ENCODE peak calls at places on chromosomes 3 and 15, in four cellular contexts. I, T, L and B are unnamed samples.

GRCh38 chr3:128277378-128278049 is 124.2 kb downstream of the EEFSEC start:
- DNase-seq in T (no peak), I (no peak), L (no peak), B (no peak)

GRCh38 chr15:59885832-59886231 is 118.3 kb upstream of the FOXB1 start:
- DNase-seq in I (no peak), L (no peak), T (no peak), B (no peak)

GRCh38 chr3:148816971-148817519 is 10.6 kb upstream of the CPB1 start:
- DNase-seq in I (no peak), T (no peak), L (no peak), B (no peak)

GRCh38 chr3:179452872-179453271 is 1.6 kb upstream of the GNB4 start:
- DNase-seq in I (no peak), T (no peak), L (no peak), B (no peak)

GRCh38 chr3:16482770-16483531 is 30.5 kb downstream of the RFTN1 start:
- DNase-seq in I (no peak), L (no peak), T (no peak), B (no peak)

GRCh38 chr3:158794936-158795518 is 6.8 kb upstream of the MFSD1 start:
- DNase-seq in T (peak; percentile 31), I (peak; percentile 32), L (peak; percentile 47), B (peak; percentile 27)

GRCh38 chr3:111782943-111783342 is 76.1 kb upstream of the PHLDB2 start:
- DNase-seq in L (no peak), T (no peak), I (peak; percentile 54), B (no peak)

GRCh38 chr3:169581633-169582032 is 81.9 kb downstream of the MECOM start:
- DNase-seq in I (no peak), T (no peak), L (no peak), B (no peak)

GRCh38 chr3:8451696-8452095 is 49.9 kb upstream of the LMCD1 start:
- DNase-seq in T (no peak), I (no peak), L (no peak), B (no peak)

GRCh38 chr3:56835626-56836025 is 33.9 kb upstream of the ARHGEF3 start:
- DNase-seq in L (no peak), T (no peak), I (no peak), B (no peak)

GRCh38 chr15:44033894-44034293 is 161.2 kb downstream of the FRMD5 start:
- DNase-seq in L (no peak), I (no peak), T (peak; percentile 16), B (peak; percentile 28)

GRCh38 chr15:70042553-70043214 is 55.0 kb downstream of the TLE3 start:
- DNase-seq in L (no peak), I (no peak), T (no peak), B (no peak)

GRCh38 chr15:41969851-41970431 is 2.4 kb downstream of the EHD4 start:
- DNase-seq in I (no peak), T (no peak), L (no peak), B (no peak)

GRCh38 chr15:92797168-92798052 is 102.7 kb upstream of the CHD2 start:
- DNase-seq in T (peak; percentile 73), I (peak; percentile 78), L (peak; percentile 58), B (no peak)

GRCh38 chr3:71119171-71119570 is 464.4 kb downstream of the FOXP1 start:
- DNase-seq in T (no peak), I (no peak), L (no peak), B (no peak)

GRCh38 chr15:38391186-38391585 is 62.7 kb upstream of the FAM98B start:
- DNase-seq in T (no peak), I (no peak), L (no peak), B (no peak)

GRCh38 chr3:10601131-10601856 is 95.9 kb upstream of the ATP2B2 start:
- DNase-seq in I (no peak), T (no peak), L (no peak), B (no peak)

GRCh38 chr15:69304176-69304533 is 5.4 kb downstream of the PAQR5 start:
- DNase-seq in L (no peak), T (peak; percentile 35), I (peak; percentile 25), B (peak; percentile 35)

GRCh38 chr3:52313774-52314188 is 2.3 kb upstream of the DNAH1 start:
- DNase-seq in L (no peak), I (no peak), T (no peak), B (no peak)

GRCh38 chr3:78969483-78969882 is 798.3 kb downstream of the ROBO1 start:
- DNase-seq in I (no peak), T (no peak), L (no peak), B (no peak)
- TF ChIP-seq TCF7L2 in I (no peak), T (no peak), L (no peak), B (no peak)

GRCh38 chr15:85013785-85014184 is 32.1 kb downstream of the PDE8A start:
- DNase-seq in T (no peak), I (no peak), L (no peak), B (no peak)
- H3K4me1 ChIP-seq in T (peaks cover 2% of the 10 kb centered on the region), I (peaks cover 28% of the 10 kb centered on the region), L (peaks cover under 1% of the 10 kb centered on the region), B (no peaks in the 10 kb centered on the region)

DNA sequence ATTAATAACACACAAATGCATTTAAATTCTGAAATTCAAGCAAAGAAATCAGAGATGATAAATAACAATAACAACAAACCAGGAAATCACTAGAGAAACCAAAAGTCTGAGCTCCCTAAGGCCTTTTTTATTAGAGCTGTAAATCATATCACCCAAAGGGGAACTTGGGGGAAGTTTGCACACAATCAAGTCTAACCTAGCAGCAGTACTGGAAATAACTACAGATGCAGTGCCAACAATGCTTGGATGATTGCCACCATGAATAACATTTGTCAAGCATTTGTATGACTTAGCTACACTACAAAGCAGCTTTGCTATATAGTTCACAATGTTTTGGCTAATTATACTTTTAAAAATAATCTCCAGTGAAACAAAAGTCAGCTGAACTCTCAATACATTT is 27.8 kb downstream of the SHQ1 start:
- DNase-seq in L (no peak), T (no peak), I (no peak), B (no peak)
- TF ChIP-seq TCF7L2 in L (no peak), T (no peak), I (no peak), B (no peak)

GRCh38 chr15:64070965-64071851 is 22.4 kb downstream of the CIAO2A start:
- DNase-seq in T (no peak), I (peak; percentile 74), L (no peak), B (peak; percentile 76)
- H3K4me1 ChIP-seq in T (peaks cover 25% of the 10 kb centered on the region), I (peaks cover 53% of the 10 kb centered on the region), L (peaks cover 3% of the 10 kb centered on the region), B (peaks cover 25% of the 10 kb centered on the region)

DNA sequence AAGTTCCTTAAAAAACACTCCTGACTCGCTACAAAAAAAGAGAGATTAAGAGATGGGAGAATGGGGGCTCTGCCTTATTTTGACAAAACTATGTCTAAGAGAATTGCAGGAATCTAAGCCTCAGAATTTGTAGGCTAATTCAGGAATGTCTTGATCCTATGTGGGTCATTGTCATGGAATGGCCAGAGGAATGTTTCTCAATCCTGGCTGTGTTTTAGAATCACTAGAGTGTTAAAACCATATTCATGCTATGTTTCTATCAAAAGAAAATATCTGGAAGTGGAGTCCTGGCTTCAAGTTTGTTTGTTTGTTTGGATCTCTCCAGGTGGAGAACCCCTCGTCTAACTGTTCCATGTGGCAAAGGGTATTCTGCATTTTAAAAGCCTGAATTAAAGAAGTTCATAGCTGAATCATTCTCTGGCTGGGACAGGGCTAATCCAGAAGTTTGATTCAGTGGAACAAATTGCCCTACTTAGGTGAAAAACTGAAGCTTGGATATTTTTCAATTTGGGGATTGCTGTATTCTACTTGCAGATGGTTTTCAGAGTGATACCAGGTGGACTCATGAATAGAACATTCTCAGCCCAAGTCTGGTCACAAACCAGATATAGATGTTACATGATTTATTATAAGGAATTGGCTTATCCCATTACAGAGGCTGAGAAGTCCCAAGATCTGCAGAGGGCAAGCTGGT is 28.2 kb downstream of the GJD2 start:
- DNase-seq in T (no peak), I (no peak), L (no peak), B (no peak)
- TF ChIP-seq TCF7L2 in T (no peak), I (no peak), L (no peak), B (no peak)